ENCODE peak calls at places on chromosome 12, in seven cellular contexts. U is T1000, T is hypothalamus, N is skeletal muscle cell, H is iPS-NIHi11, O is lower lobe of right lung, Y is glutamatergic neuron. V is an unnamed sample.

GRCh38 chr12:54053625-54054441 is at the start of gene HOXC4:
- DNase-seq in U (no peak), Y (peak; percentile 63), O (no peak), T (no peak), H (peak; percentile 46), N (no peak), V (peak; percentile 86)

GRCh38 chr12:7180685-7181084 is 8.8 kb upstream of the PEX5 start:
- DNase-seq in N (no peak), H (no peak), T (no peak), Y (no peak), U (no peak), O (no peak), V (no peak)

GRCh38 chr12:67937822-67938221 is 51.4 kb upstream of the IFNG-AS1 start:
- DNase-seq in O (no peak), N (no peak), Y (no peak), H (no peak), T (no peak), U (no peak), V (no peak)

GRCh38 chr12:123056053-123056452 is 75.6 kb downstream of the ARL6IP4 start:
- DNase-seq in O (no peak), H (no peak), Y (no peak), N (no peak), T (no peak), U (no peak), V (no peak)

GRCh38 chr12:68776976-68777610 is 30.9 kb upstream of the MDM2 start:
- DNase-seq in Y (no peak), T (no peak), N (no peak), U (no peak), H (no peak), O (no peak), V (no peak)

GRCh38 chr12:110766311-110767154 is 23.8 kb upstream of the PPP1CC start:
- DNase-seq in U (no peak), T (no peak), Y (no peak), H (no peak), O (no peak), N (no peak), V (no peak)

GRCh38 chr12:109389146-109389545 is 41.4 kb downstream of the MYO1H start:
- DNase-seq in N (no peak), Y (peak; percentile 25), O (no peak), H (peak; percentile 26), U (no peak), T (no peak), V (peak; percentile 7)

GRCh38 chr12:78584695-78585094 is 279.9 kb upstream of the SYT1 start:
- DNase-seq in H (peak; percentile 36), U (no peak), N (no peak), T (no peak), Y (no peak), O (no peak), V (no peak)

GRCh38 chr12:99983721-99984258 is 946 bp downstream of the ANKS1B start:
- DNase-seq in O (no peak), H (peak; percentile 23), N (no peak), T (no peak), Y (peak; percentile 28), U (no peak), V (peak; percentile 52)

GRCh38 chr12:94561943-94562411 is 88.4 kb downstream of the TMCC3 start:
- DNase-seq in O (no peak), T (peak; percentile 15), H (no peak), N (no peak), U (no peak), Y (peak; percentile 40), V (peak; percentile 83)

GRCh38 chr12:121170581-121171260 is 38.0 kb downstream of the P2RX7 start:
- DNase-seq in N (no peak), U (no peak), H (no peak), T (no peak), O (no peak), Y (no peak), V (no peak)

GRCh38 chr12:65278576-65279386 is at the start of gene MSRB3:
- DNase-seq in H (peak; percentile 90), Y (peak; percentile 74), T (peak; percentile 34), U (peak; percentile 99), O (peak; percentile 75), N (peak; percentile 30), V (peak; percentile 75)

GRCh38 chr12:14572401-14572800 is 4.7 kb upstream of the PLBD1 start:
- DNase-seq in H (no peak), N (no peak), T (no peak), O (no peak), Y (no peak), U (no peak), V (no peak)

GRCh38 chr12:75452675-75453330 is 27.8 kb upstream of the GLIPR1 start:
- DNase-seq in U (no peak), T (no peak), O (no peak), Y (no peak), H (no peak), N (no peak), V (no peak)

GRCh38 chr12:25184132-25184531 is 10.8 kb downstream of the DNAI7 start:
- DNase-seq in Y (no peak), N (no peak), O (no peak), U (no peak), T (no peak), H (no peak), V (no peak)

GRCh38 chr12:107091381-107091780 is 2.0 kb downstream of the CRY1 start:
- DNase-seq in Y (no peak), T (no peak), U (no peak), N (no peak), O (no peak), H (no peak), V (no peak)

GRCh38 chr12:116346751-116347150 is 69.3 kb upstream of the MED13L start:
- DNase-seq in N (peak; percentile 82), O (no peak), U (no peak), H (no peak), T (no peak), Y (no peak), V (no peak)

GRCh38 chr12:117294206-117294605 is 67.2 kb downstream of the NOS1 start:
- DNase-seq in T (no peak), O (no peak), N (no peak), U (no peak), Y (peak; percentile 77), H (peak; percentile 32), V (no peak)

GRCh38 chr12:108257004-108257403 is 82.1 kb downstream of the CMKLR1 start:
- DNase-seq in N (no peak), H (no peak), O (no peak), U (no peak), Y (no peak), T (no peak), V (no peak)

GRCh38 chr12:5997260-5997659 is 52.2 kb upstream of the ANO2 start:
- DNase-seq in Y (no peak), O (no peak), T (no peak), U (no peak), H (no peak), N (no peak), V (no peak)

GRCh38 chr12:4044101-4044500 is 170.9 kb upstream of the PARP11 start:
- DNase-seq in H (no peak), Y (no peak), N (no peak), O (no peak), U (no peak), T (no peak), V (no peak)

GRCh38 chr12:114401346-114402320 is 4.3 kb downstream of the TBX5 start:
- DNase-seq in N (no peak), T (no peak), H (no peak), Y (no peak), U (no peak), O (no peak), V (no peak)

GRCh38 chr12:41277019-41277770 is 89.1 kb downstream of the PDZRN4 start:
- DNase-seq in Y (peak; percentile 15), U (no peak), T (no peak), N (peak; percentile 14), H (peak; percentile 56), O (no peak), V (peak; percentile 34)

V was measured in SK-N-SH.